ENCODE peak calls at places on chromosomes 11 and 22, in four cellular contexts. Y is K562, X is HepG2, Z is endothelial cell of umbilical vein. P is an unnamed sample.
A peak's percentile ranks its signal among the peaks of the same experiment; 100 is the strongest.

GRCh38 chr22:43432883-43433415 is 21.1 kb downstream of the MPPED1 start:
- DNase-seq in Y (no peak), X (no peak), Z (no peak), P (no peak)

GRCh38 chr11:29124436-29124835 is 892.4 kb downstream of the KCNA4 start:
- DNase-seq in Y (no peak), X (no peak), Z (no peak), P (no peak)

GRCh38 chr11:22674470-22675426 is 8.3 kb downstream of the GAS2 start:
- DNase-seq in Y (no peak), X (peak; percentile 93), Z (no peak), P (no peak)

GRCh38 chr22:37564111-37564711 is 3.9 kb downstream of the CDC42EP1 start:
- DNase-seq in Y (no peak), X (no peak), Z (peak; percentile 61), P (no peak)

GRCh38 chr11:71250512-71251158 is 1.7 kb downstream of the SHANK2 start:
- DNase-seq in Y (no peak), X (no peak), Z (no peak), P (no peak)

GRCh38 chr11:84524422-84525051 is 1102.6 kb downstream of the DLG2 start:
- DNase-seq in Y (no peak), X (no peak), Z (no peak), P (no peak)

GRCh38 chr22:37406836-37407235 is 20.4 kb downstream of the ELFN2 start:
- DNase-seq in Y (no peak), X (no peak), Z (no peak), P (no peak)

GRCh38 chr22:49789289-49790141 is 38.2 kb downstream of the BRD1 start:
- DNase-seq in Y (no peak), X (peak; percentile 10), Z (no peak), P (no peak)

GRCh38 chr11:61860054-61860903 is 31.1 kb downstream of the FADS3 start:
- DNase-seq in Y (peak; percentile 88), X (no peak), Z (no peak), P (no peak)

GRCh38 chr22:47328550-47329243 is 566.2 kb downstream of the TBC1D22A start:
- DNase-seq in Y (peak; percentile 40), X (peak; percentile 5), Z (peak; percentile 87), P (no peak)

DNA sequence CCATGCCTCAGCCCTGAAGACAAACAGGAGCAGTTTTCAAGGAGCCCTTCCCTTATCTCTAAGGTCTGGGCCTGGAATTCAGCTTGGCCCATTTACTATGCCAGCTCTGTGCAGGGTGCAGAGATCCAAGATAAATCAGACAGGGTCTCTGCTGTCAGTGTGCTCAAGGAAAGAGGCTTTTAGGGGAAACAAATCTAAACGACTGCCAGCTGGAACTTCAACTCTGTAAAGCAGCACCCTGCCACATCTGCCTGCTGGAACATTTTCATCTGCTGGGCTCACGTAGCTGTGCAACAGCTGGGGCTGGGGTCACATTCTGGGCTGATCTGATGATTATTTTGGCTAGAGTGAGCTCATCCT is 19.8 kb upstream of the EHF start:
- DNase-seq in Y (no peak), X (no peak), Z (no peak), P (no peak)
- H2AFZ ChIP-seq in Y (peak overlapping the region; percentile 14), X (peak overlapping the region; percentile 31), Z (no peak overlapping the region), P (no peak overlapping the region)

DNA sequence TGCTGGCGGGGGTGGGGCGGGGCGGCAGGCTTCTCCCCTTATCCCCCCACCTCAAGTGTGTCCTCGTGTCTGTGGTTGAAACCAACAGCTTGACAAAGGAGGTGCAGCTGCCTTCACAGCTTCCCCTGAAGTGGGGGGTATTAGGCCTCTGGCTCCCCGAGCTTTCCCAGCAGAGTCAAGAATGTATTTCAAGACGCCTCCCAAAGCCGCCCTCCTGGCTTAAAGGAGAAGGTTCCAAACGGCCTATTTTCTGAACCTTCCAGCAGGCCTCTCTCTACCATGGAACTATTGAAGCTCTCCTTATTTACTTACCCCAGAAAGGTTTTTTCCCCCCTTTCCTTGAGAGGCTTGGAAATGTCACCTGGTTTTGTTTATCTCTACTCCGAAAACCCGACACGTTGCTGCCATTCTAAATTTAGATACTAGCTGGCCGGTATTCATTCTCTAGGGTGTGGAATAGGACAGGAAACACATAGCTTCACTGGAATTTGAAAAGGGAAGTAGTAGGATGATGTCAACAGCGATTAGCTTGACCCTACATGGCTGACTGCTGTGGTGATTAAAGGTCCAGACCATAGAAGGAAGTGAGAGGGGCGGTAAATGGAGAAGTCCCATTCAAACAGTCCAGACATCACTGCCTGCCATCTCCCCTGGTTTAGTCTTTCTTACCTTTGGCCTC is 663 bp upstream of the PICALM start:
- DNase-seq in Y (peak; percentile 83), X (peak; percentile 76), Z (peak; percentile 98), P (peak; percentile 62)
- TF ChIP-seq MYC in Y (no peak), X (no peak), Z (no peak), P (no peak)

GRCh38 chr11:117883063-117883462 is 6.6 kb upstream of the FXYD6 start:
- DNase-seq in Y (no peak), X (no peak), Z (no peak), P (no peak)
- H2AFZ ChIP-seq in Y (no peak overlapping the region), X (no peak overlapping the region), Z (no peak overlapping the region), P (no peak overlapping the region)

DNA sequence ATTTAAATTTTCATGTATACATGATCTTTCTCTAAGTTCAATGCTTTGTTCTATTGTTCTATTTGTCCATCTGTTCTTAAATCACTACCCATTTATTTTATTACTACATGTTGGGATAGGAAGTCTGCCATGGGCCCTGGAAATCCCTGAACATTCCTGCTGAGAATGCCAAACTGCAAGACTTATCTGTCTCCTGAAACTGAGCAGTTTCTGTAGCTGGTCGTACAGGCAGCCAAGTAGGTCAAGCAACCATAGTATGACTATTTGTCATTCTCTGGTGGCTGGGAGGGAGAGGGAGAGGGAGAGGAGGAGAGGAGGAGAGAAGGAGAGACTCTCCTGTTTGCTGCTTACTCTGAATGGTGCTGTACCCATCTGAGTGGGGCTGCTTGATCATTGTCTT is 82.8 kb upstream of the SNX19 start:
- DNase-seq in Y (no peak), X (no peak), Z (peak; percentile 64), P (no peak)
- TF ChIP-seq MYC in Y (no peak), X (no peak), Z (no peak), P (no peak)

GRCh38 chr22:45889539-45890350 is 87.2 kb downstream of the WNT7B start:
- DNase-seq in Y (no peak), X (no peak), Z (no peak), P (no peak)
- H2AFZ ChIP-seq in Y (no peak overlapping the region), X (no peak overlapping the region), Z (no peak overlapping the region), P (no peak overlapping the region)

GRCh38 chr22:16717699-16718558 is 107.3 kb downstream of the XKR3 start:
- DNase-seq in Y (peak; percentile 74), X (no peak), Z (no peak), P (no peak)
- TF ChIP-seq MYC in Y (no peak), X (no peak), Z (no peak), P (no peak)

DNA sequence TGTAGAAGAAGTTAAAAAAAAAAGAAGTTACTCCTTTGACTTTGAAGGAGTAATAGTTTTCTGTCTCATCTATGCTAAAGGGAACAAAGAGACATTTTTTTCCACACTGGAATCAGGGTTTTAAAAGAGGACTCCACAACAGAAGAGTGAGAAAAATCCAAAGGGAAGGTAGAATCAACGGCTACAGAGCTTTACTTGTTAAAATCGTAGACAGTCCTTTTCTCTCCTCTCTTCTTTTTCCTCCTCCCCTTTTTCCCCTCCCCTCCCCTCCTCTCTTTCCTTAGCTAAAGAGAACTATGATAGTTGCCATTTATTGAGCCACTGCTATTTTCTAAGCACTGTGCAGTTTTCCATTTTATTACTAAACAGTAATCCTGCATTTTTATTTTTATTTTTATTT is 29.2 kb downstream of the DDIAS start:
- DNase-seq in Y (no peak), X (no peak), Z (no peak), P (no peak)
- H2AFZ ChIP-seq in Y (no peak overlapping the region), X (no peak overlapping the region), Z (no peak overlapping the region), P (peak overlapping the region; percentile 5)

GRCh38 chr11:116641561-116642045 is 131.2 kb downstream of the BUD13 start:
- DNase-seq in Y (peak; percentile 38), X (no peak), Z (peak; percentile 29), P (no peak)

GRCh38 chr11:116642902-116643301 is 129.9 kb downstream of the BUD13 start:
- DNase-seq in Y (no peak), X (no peak), Z (no peak), P (no peak)

GRCh38 chr11:116638463-116638862 is 134.3 kb downstream of the BUD13 start:
- DNase-seq in Y (no peak), X (no peak), Z (no peak), P (no peak)

GRCh38 chr11:116642481-116642880 is 130.3 kb downstream of the BUD13 start:
- DNase-seq in Y (no peak), X (no peak), Z (no peak), P (no peak)

DNA sequence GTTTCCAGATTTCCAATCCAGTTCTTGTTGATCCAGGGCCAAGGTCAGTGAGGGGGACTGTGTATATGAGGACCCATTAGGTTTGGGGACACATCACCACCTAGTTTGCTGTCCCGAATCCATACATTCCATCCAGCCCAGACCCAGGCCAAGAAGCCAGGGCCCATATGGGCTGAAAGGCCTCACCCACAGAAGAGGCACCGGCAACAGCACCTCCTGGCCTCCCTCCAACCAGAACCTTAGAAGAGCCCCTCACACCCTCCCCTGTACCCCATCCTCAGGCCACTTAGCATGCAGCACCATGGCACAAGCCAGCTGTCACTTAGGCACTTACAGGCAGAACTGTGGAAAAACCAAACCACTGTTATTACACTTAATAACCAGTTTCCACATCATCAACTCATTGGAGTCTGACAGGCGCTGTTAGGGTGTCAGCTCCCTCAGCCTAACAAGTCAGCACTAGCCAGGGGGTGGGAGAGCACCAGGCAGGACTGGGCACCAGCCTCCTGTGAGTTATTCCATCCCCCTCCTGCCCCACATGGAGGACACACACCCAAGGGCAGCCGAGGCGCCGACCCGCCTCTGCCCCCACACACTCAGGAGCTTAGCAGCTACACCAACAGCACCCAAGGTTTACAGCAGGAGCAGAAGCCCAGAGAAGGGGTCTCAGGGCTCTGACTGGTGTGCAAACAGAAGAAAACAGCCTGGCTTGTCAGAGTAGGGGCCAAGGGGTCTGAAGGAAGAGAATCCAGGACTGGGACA is 132.0 kb downstream of the BUD13 start:
- DNase-seq in Y (no peak), X (no peak), Z (no peak), P (no peak)
- TF ChIP-seq MYC in Y (no peak), X (no peak), Z (no peak), P (no peak)

GRCh38 chr11:69297225-69297925 is 3.4 kb downstream of the MYEOV start:
- DNase-seq in Y (peak; percentile 96), X (peak; percentile 89), Z (peak; percentile 98), P (peak; percentile 91)
- H2AFZ ChIP-seq in Y (peak overlapping the region; percentile 65), X (no peak overlapping the region), Z (no peak overlapping the region), P (no peak overlapping the region)

GRCh38 chr11:1198766-1199688 is 23.8 kb upstream of the MUC5B start:
- DNase-seq in Y (no peak), X (no peak), Z (no peak), P (no peak)
- TF ChIP-seq MYC in Y (no peak), X (no peak), Z (no peak), P (no peak)